ENCODE peak calls at places on chromosomes 5 and 9, in seven cellular contexts. K, E, F, U, N, J and S are unnamed samples.

GRCh38 chr5:1724822-1725602 is 74.6 kb downstream of the MRPL36 start:
- DNase-seq in K (no peak), E (peak; percentile 38), F (no peak), U (no peak), N (no peak), J (no peak), S (no peak)

GRCh38 chr9:89405832-89406231 is 87.5 kb downstream of the SECISBP2 start:
- DNase-seq in K (no peak), E (no peak), F (no peak), U (no peak), N (no peak), J (no peak), S (no peak)

GRCh38 chr9:8188720-8189407 is 389.3 kb upstream of the DMAC1 start:
- DNase-seq in K (no peak), E (no peak), F (no peak), U (no peak), N (no peak), J (no peak), S (no peak)

GRCh38 chr5:93532370-93532769 is 48.6 kb downstream of the NR2F1-AS1 start:
- DNase-seq in K (no peak), E (no peak), F (peak; percentile 33), U (peak; percentile 97), N (peak; percentile 79), J (no peak), S (no peak)

GRCh38 chr5:149313151-149313841 is 32.0 kb upstream of the GRPEL2 start:
- DNase-seq in K (no peak), E (no peak), F (no peak), U (no peak), N (no peak), J (no peak), S (no peak)

GRCh38 chr5:104179057-104179456 is 616.5 kb upstream of the NUDT12 start:
- DNase-seq in K (no peak), E (no peak), F (peak; percentile 8), U (peak; percentile 37), N (no peak), J (no peak), S (no peak)

GRCh38 chr9:91486699-91487497 is 63.3 kb upstream of the NFIL3 start:
- DNase-seq in K (no peak), E (no peak), F (no peak), U (peak; percentile 90), N (no peak), J (no peak), S (no peak)

GRCh38 chr9:114899461-114899860 is 30.9 kb downstream of the TNFSF8 start:
- DNase-seq in K (no peak), E (no peak), F (no peak), U (no peak), N (no peak), J (no peak), S (no peak)

GRCh38 chr5:71651554-71651953 is 64.4 kb downstream of the MCCC2 start:
- DNase-seq in K (no peak), E (no peak), F (no peak), U (no peak), N (no peak), J (no peak), S (no peak)

GRCh38 chr9:131011274-131012022 is 2.5 kb downstream of the LAMC3 start:
- DNase-seq in K (no peak), E (no peak), F (no peak), U (no peak), N (no peak), J (no peak), S (no peak)

GRCh38 chr5:91328743-91329142 is 54.4 kb downstream of the ARRDC3 start:
- DNase-seq in K (no peak), E (no peak), F (no peak), U (no peak), N (no peak), J (no peak), S (no peak)

GRCh38 chr9:137502008-137502913 is 43.1 kb upstream of the NSMF start:
- DNase-seq in K (no peak), E (peak; percentile 58), F (no peak), U (no peak), N (no peak), J (no peak), S (no peak)

GRCh38 chr5:53246042-53246836 is 136.7 kb upstream of the MOCS2 start:
- DNase-seq in K (no peak), E (no peak), F (no peak), U (peak; percentile 97), N (no peak), J (no peak), S (no peak)

GRCh38 chr5:163379298-163380155 is 57.9 kb upstream of the CCNG1 start:
- DNase-seq in K (no peak), E (no peak), F (no peak), U (peak; percentile 33), N (no peak), J (no peak), S (no peak)

GRCh38 chr5:116554764-116555163 is 19.9 kb downstream of the SEMA6A start:
- DNase-seq in K (no peak), E (no peak), F (no peak), U (no peak), N (no peak), J (no peak), S (no peak)

GRCh38 chr9:68643901-68644809 is 60.9 kb upstream of the PIP5K1B start:
- DNase-seq in K (no peak), E (no peak), F (no peak), U (no peak), N (no peak), J (no peak), S (no peak)